ENCODE peak calls at places on chromosomes 13 and 19, in six cellular contexts. One of them, this sample, is unnamed.
A peak's percentile ranks its signal among the peaks of the same experiment; 100 is the strongest.

GRCh38 chr19:3491396-3492119 is 8.3 kb upstream of the SMIM44 start:
- DNase-seq in CD4-positive, alpha-beta T cell: no peak
- DNase-seq in GM23338: no peak
- DNase-seq in breast epithelium: no peak
- DNase-seq in uterus: no peak
- DNase-seq in neural progenitor cell: no peak
- DNase-seq in this sample: no peak

GRCh38 chr19:49294401-49294800 is 30.6 kb downstream of the SLC6A16 start:
- DNase-seq in CD4-positive, alpha-beta T cell: no peak
- DNase-seq in GM23338: no peak
- DNase-seq in breast epithelium: no peak
- DNase-seq in uterus: no peak
- DNase-seq in neural progenitor cell: no peak
- DNase-seq in this sample: no peak

GRCh38 chr19:7863971-7864718 is 10.0 kb downstream of the PRR36 start:
- DNase-seq in CD4-positive, alpha-beta T cell: no peak
- DNase-seq in GM23338: no peak
- DNase-seq in breast epithelium: no peak
- DNase-seq in uterus: no peak
- DNase-seq in neural progenitor cell: no peak
- DNase-seq in this sample: no peak

GRCh38 chr13:113506025-113506685 is 15.6 kb upstream of the DCUN1D2 start:
- DNase-seq in CD4-positive, alpha-beta T cell: no peak
- DNase-seq in GM23338: no peak
- DNase-seq in breast epithelium: no peak
- DNase-seq in uterus: no peak
- DNase-seq in neural progenitor cell: no peak
- DNase-seq in this sample: no peak

GRCh38 chr19:19562665-19563347 is 24.7 kb downstream of the CILP2 start:
- DNase-seq in CD4-positive, alpha-beta T cell: peak; percentile 39
- DNase-seq in GM23338: peak; percentile 54
- DNase-seq in breast epithelium: no peak
- DNase-seq in uterus: no peak
- DNase-seq in neural progenitor cell: peak; percentile 35
- DNase-seq in this sample: peak; percentile 42

GRCh38 chr19:2820112-2820702 is 539 bp downstream of the ZNF554 start:
- DNase-seq in CD4-positive, alpha-beta T cell: no peak
- DNase-seq in GM23338: peak; percentile 50
- DNase-seq in breast epithelium: no peak
- DNase-seq in uterus: peak; percentile 26
- DNase-seq in neural progenitor cell: peak; percentile 71
- DNase-seq in this sample: no peak

GRCh38 chr13:43878897-43879322 is 630 bp downstream of the CCDC122 start:
- DNase-seq in CD4-positive, alpha-beta T cell: no peak
- DNase-seq in GM23338: peak; percentile 67
- DNase-seq in breast epithelium: peak; percentile 57
- DNase-seq in uterus: peak; percentile 65
- DNase-seq in neural progenitor cell: peak; percentile 71
- DNase-seq in this sample: peak; percentile 90

GRCh38 chr19:44176590-44176989 is 11.7 kb downstream of the ZNF226 start:
- DNase-seq in CD4-positive, alpha-beta T cell: no peak
- DNase-seq in GM23338: no peak
- DNase-seq in breast epithelium: no peak
- DNase-seq in uterus: no peak
- DNase-seq in neural progenitor cell: no peak
- DNase-seq in this sample: no peak

GRCh38 chr19:4519521-4520277 is 1.4 kb upstream of the PLIN4 start:
- DNase-seq in CD4-positive, alpha-beta T cell: no peak
- DNase-seq in GM23338: no peak
- DNase-seq in breast epithelium: no peak
- DNase-seq in uterus: peak; percentile 77
- DNase-seq in neural progenitor cell: no peak
- DNase-seq in this sample: peak; percentile 44

GRCh38 chr19:55344444-55344843 is 4.8 kb downstream of the KMT5C start:
- DNase-seq in CD4-positive, alpha-beta T cell: no peak
- DNase-seq in GM23338: no peak
- DNase-seq in breast epithelium: no peak
- DNase-seq in uterus: no peak
- DNase-seq in neural progenitor cell: no peak
- DNase-seq in this sample: no peak

GRCh38 chr13:97139704-97140103 is 82.4 kb upstream of the MBNL2 start:
- DNase-seq in CD4-positive, alpha-beta T cell: no peak
- DNase-seq in GM23338: no peak
- DNase-seq in breast epithelium: no peak
- DNase-seq in uterus: no peak
- DNase-seq in neural progenitor cell: no peak
- DNase-seq in this sample: no peak

GRCh38 chr13:114001331-114002008 is 27.6 kb upstream of the C13orf46 start:
- DNase-seq in CD4-positive, alpha-beta T cell: no peak
- DNase-seq in GM23338: no peak
- DNase-seq in breast epithelium: no peak
- DNase-seq in uterus: no peak
- DNase-seq in neural progenitor cell: no peak
- DNase-seq in this sample: peak; percentile 54

GRCh38 chr19:54724644-54725043 is 402 bp downstream of the KIR3DL3 start:
- DNase-seq in CD4-positive, alpha-beta T cell: no peak
- DNase-seq in GM23338: no peak
- DNase-seq in breast epithelium: no peak
- DNase-seq in uterus: no peak
- DNase-seq in neural progenitor cell: no peak
- DNase-seq in this sample: no peak

DNA sequence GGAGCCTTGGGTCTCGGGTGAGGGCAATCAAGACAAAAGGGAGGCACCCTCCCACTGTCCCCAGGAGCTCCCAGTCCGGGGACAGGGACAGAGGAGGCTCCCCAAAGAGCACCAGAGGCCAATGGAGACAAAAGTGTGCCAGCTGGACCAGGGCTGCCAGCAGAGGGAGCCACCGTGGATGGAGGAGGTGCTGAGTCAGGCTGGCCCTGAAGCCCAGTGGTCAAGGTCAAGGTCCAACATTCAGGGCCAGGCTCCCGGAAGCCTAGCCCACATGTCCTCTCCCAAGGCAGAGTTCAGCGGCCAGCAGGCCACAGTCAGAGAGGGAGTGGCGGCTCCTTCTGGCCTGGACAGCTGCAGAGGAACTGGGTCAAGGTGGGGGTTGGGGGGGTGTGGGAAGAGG is 8.4 kb downstream of the COL5A3 start:
- DNase-seq in CD4-positive, alpha-beta T cell: no peak
- DNase-seq in GM23338: peak; percentile 72
- DNase-seq in breast epithelium: no peak
- DNase-seq in uterus: no peak
- DNase-seq in neural progenitor cell: peak; percentile 17
- DNase-seq in this sample: peak; percentile 45
- TF ChIP-seq CTCF in CD4-positive, alpha-beta T cell: no peak
- TF ChIP-seq CTCF in GM23338: peak; percentile 90
- TF ChIP-seq CTCF in breast epithelium: no peak
- TF ChIP-seq CTCF in uterus: no peak
- TF ChIP-seq CTCF in neural progenitor cell: peak; percentile 45
- TF ChIP-seq CTCF in this sample: peak; percentile 47

DNA sequence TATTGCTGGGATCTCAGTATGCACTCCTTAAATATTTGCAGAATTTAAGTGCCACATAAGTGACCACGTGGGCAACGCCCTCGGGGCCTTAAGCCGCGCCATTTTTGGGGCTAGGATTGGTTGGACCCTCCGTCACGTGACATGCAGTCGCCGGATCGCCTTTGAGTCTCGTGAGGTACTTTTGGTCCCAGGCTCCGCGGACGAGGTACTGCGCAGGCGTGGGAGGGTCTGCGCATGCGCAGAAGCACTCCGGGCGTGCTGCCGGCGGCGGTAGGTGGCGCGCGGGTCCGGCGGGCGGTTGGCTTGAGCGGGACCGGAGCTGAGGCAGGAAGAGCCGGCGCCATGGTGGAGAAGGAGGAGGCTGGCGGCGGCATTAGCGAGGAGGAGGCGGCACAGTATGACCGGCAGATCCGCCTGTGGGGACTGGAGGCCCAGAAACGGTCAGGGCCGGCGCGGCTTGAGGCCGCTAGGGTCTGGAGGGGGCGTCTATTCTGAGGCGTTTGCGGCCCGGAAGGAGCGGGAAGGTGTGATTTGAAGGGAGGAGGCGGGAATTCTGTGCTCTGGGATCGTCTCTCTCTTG is at the start of gene SAE1:
- DNase-seq in CD4-positive, alpha-beta T cell: peak; percentile 82
- DNase-seq in GM23338: peak; percentile 100
- DNase-seq in breast epithelium: peak; percentile 93
- DNase-seq in uterus: peak; percentile 95
- DNase-seq in neural progenitor cell: peak; percentile 98
- DNase-seq in this sample: peak; percentile 97
- TF ChIP-seq CTCF in CD4-positive, alpha-beta T cell: peak; percentile 73
- TF ChIP-seq CTCF in GM23338: peak; percentile 66
- TF ChIP-seq CTCF in breast epithelium: no peak
- TF ChIP-seq CTCF in uterus: peak; percentile 75
- TF ChIP-seq CTCF in neural progenitor cell: peak; percentile 58
- TF ChIP-seq CTCF in this sample: peak; percentile 61

DNA sequence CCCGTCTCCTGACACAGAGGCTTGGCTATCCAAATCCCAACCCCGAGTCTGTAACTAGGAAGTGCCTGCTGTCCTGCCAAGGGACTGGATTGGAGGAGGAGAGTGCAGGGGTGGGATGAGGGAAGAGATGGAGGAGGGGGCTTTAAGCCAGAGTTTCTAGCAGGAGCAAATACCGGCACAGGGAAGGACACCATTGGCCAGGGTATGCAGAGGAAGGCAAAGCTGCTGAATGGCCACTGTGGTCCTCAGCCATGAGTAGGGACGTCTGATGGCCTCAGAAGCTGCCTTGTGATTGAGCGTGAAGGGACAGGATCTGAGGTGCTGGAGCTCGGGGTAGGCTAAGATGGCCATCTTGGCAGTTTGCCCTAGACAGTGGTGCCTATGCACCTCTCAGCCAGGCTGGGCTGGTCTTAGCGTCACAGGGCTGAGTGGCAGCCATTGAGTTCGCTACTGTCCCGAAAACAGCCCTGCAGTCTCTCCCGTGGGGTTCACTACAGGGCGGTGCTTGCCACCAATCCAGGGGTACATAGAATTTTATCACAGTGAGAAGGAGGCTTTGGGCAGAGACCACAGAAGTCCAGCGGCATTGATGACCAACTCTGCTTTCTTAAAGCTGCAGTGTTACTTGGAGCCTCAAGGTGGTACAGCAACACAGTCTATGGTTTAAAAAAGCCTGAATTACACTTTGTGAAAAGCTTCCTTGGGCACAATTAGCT is 61.8 kb downstream of the AKAP11 start:
- DNase-seq in CD4-positive, alpha-beta T cell: no peak
- DNase-seq in GM23338: peak; percentile 80
- DNase-seq in breast epithelium: no peak
- DNase-seq in uterus: no peak
- DNase-seq in neural progenitor cell: peak; percentile 62
- DNase-seq in this sample: no peak
- TF ChIP-seq CTCF in CD4-positive, alpha-beta T cell: peak; percentile 58
- TF ChIP-seq CTCF in GM23338: peak; percentile 76
- TF ChIP-seq CTCF in breast epithelium: no peak
- TF ChIP-seq CTCF in uterus: no peak
- TF ChIP-seq CTCF in neural progenitor cell: peak; percentile 64
- TF ChIP-seq CTCF in this sample: no peak

GRCh38 chr13:42571895-42572294 is 2.1 kb upstream of the TNFSF11 start:
- DNase-seq in CD4-positive, alpha-beta T cell: no peak
- DNase-seq in GM23338: no peak
- DNase-seq in breast epithelium: no peak
- DNase-seq in uterus: no peak
- DNase-seq in neural progenitor cell: no peak
- DNase-seq in this sample: no peak
- TF ChIP-seq CTCF in CD4-positive, alpha-beta T cell: no peak
- TF ChIP-seq CTCF in GM23338: no peak
- TF ChIP-seq CTCF in breast epithelium: no peak
- TF ChIP-seq CTCF in uterus: no peak
- TF ChIP-seq CTCF in neural progenitor cell: no peak
- TF ChIP-seq CTCF in this sample: no peak

This sample was measured in heart left ventricle.